ENCODE peak calls at places on chromosomes 3 and 15, in five cellular contexts. C is GM03348, J is neuronal stem cell, H is Daoy, Y is non-pigmented ciliary epithelial cell. P is an unnamed sample.

GRCh38 chr15:61459785-61460707 is 230.9 kb upstream of the RORA start:
- DNase-seq in C (peak), J (no peak), H (peak), Y (peak), P (no peak)

GRCh38 chr3:59290358-59290757 is 240.5 kb upstream of the CFAP20DC start:
- DNase-seq in C (no peak), J (no peak), H (no peak), Y (no peak), P (no peak)

GRCh38 chr15:39624806-39625205 is 43.9 kb downstream of the THBS1 start:
- DNase-seq in C (peak), J (no peak), H (peak), Y (peak), P (no peak)

GRCh38 chr3:23806322-23807160 is 786 bp downstream of the UBE2E1 start:
- DNase-seq in C (peak), J (peak), H (peak), Y (no peak), P (peak)

GRCh38 chr15:98555173-98555515 is 93.2 kb upstream of the IGF1R start:
- DNase-seq in C (no peak), J (no peak), H (no peak), Y (no peak), P (no peak)

GRCh38 chr3:148075829-148076716 is 621.6 kb upstream of the AGTR1 start:
- DNase-seq in C (peak), J (peak), H (peak), Y (peak), P (peak)

GRCh38 chr3:146044046-146044445 is 116.9 kb downstream of the PLOD2 start:
- DNase-seq in C (no peak), J (no peak), H (no peak), Y (no peak), P (no peak)

GRCh38 chr15:78225783-78226541 is 8.4 kb downstream of the ACSBG1 start:
- DNase-seq in C (no peak), J (no peak), H (peak), Y (no peak), P (no peak)

GRCh38 chr15:77410701-77411613 is 8.9 kb downstream of the PEAK1 start:
- DNase-seq in C (no peak), J (no peak), H (no peak), Y (no peak), P (no peak)

GRCh38 chr15:45162771-45163507 is 24.8 kb downstream of the SHF start:
- DNase-seq in C (peak), J (peak), H (peak), Y (peak), P (peak)

GRCh38 chr3:106068386-106068785 is 199.6 kb upstream of the CBLB start:
- DNase-seq in C (no peak), J (no peak), H (no peak), Y (no peak), P (no peak)

GRCh38 chr3:102060814-102061213 is 211.5 kb downstream of the NFKBIZ start:
- DNase-seq in C (no peak), J (no peak), H (peak), Y (no peak), P (no peak)

P was measured in endothelial cell.